ENCODE peak calls at places on chromosomes 6 and 20, in seven cellular contexts. Z is tibial nerve; R is left ventricle myocardium inferior; V is neural progenitor cell; K is heart left ventricle; D is A549; C is CD8-positive, alpha-beta memory T cell. H is an unnamed sample.

GRCh38 chr6:36616888-36617521 is 22.8 kb downstream of the SRSF3 start:
- DNase-seq in V (no peak), R (peak; percentile 30), D (peak; percentile 82), K (peak; percentile 67), Z (no peak), C (no peak), H (peak; percentile 76)

GRCh38 chr6:144415835-144416237 is 130.7 kb downstream of the UTRN start:
- DNase-seq in R (no peak), D (peak; percentile 14), Z (no peak), V (no peak), C (no peak), K (no peak), H (no peak)

GRCh38 chr6:73854998-73855718 is 159.2 kb downstream of the CD109 start:
- DNase-seq in D (peak; percentile 58), R (no peak), Z (no peak), K (no peak), C (no peak), V (peak; percentile 75), H (no peak)

GRCh38 chr20:25985597-25985996 is 288.9 kb upstream of the ZNF337 start:
- DNase-seq in Z (no peak), V (no peak), D (no peak), K (no peak), C (no peak), R (no peak), H (no peak)

GRCh38 chr20:10842116-10842515 is 168.3 kb upstream of the JAG1 start:
- DNase-seq in R (no peak), Z (no peak), D (no peak), V (no peak), C (no peak), K (no peak), H (no peak)

GRCh38 chr6:25642667-25643328 is 9.2 kb upstream of the SCGN start:
- DNase-seq in D (no peak), C (no peak), K (no peak), Z (no peak), R (no peak), V (no peak), H (no peak)

GRCh38 chr20:36582322-36582721 is 8.9 kb downstream of the TGIF2 start:
- DNase-seq in C (no peak), D (no peak), Z (no peak), R (no peak), K (no peak), V (no peak), H (no peak)

GRCh38 chr20:45629496-45630100 is at the start of gene WFDC10A:
- DNase-seq in K (peak; percentile 27), V (peak; percentile 66), C (no peak), Z (no peak), D (peak; percentile 64), R (no peak), H (peak; percentile 43)

GRCh38 chr20:31815408-31816188 is 3.6 kb upstream of the MYLK2 start:
- DNase-seq in Z (no peak), R (no peak), K (peak; percentile 48), D (peak; percentile 19), C (no peak), V (no peak), H (no peak)

GRCh38 chr6:41462980-41463930 is 82.9 kb upstream of the FOXP4 start:
- DNase-seq in D (peak; percentile 36), V (no peak), Z (peak; percentile 60), K (peak; percentile 73), R (peak; percentile 73), C (no peak), H (no peak)

GRCh38 chr6:56356431-56356830 is 109.1 kb upstream of the COL21A1 start:
- DNase-seq in D (no peak), C (no peak), Z (no peak), V (no peak), K (no peak), R (no peak), H (no peak)

GRCh38 chr6:130683761-130684517 is 143.3 kb upstream of the SMLR1 start:
- DNase-seq in C (no peak), K (no peak), D (no peak), V (no peak), R (no peak), Z (no peak), H (no peak)

GRCh38 chr20:52593634-52594033 is 378.5 kb upstream of the TSHZ2 start:
- DNase-seq in D (no peak), R (no peak), V (no peak), Z (no peak), C (no peak), K (no peak), H (no peak)

GRCh38 chr6:56699066-56699654 is 56.5 kb upstream of the DST start:
- DNase-seq in V (no peak), Z (no peak), C (no peak), D (no peak), R (no peak), K (no peak), H (no peak)

GRCh38 chr20:30485331-30486102 is 771.9 kb upstream of the DEFB115 start:
- DNase-seq in K (no peak), D (no peak), Z (no peak), V (no peak), R (no peak), C (no peak), H (peak; percentile 76)

GRCh38 chr20:61233590-61233989 is 18.5 kb upstream of the CDH4 start:
- DNase-seq in D (no peak), Z (no peak), C (no peak), V (no peak), R (no peak), K (no peak), H (no peak)

GRCh38 chr20:25314497-25315417 is 66.9 kb downstream of the PYGB start:
- DNase-seq in Z (peak; percentile 10), C (no peak), D (peak; percentile 58), R (no peak), V (peak; percentile 22), K (no peak), H (peak; percentile 26)

GRCh38 chr6:67252663-67253062 is 1382.4 kb upstream of the ADGRB3 start:
- DNase-seq in Z (no peak), C (no peak), R (no peak), K (no peak), D (no peak), V (no peak), H (no peak)

GRCh38 chr6:100116409-100117194 is 122.6 kb upstream of the MCHR2 start:
- DNase-seq in Z (no peak), K (no peak), D (peak; percentile 67), C (no peak), R (no peak), V (peak; percentile 74), H (no peak)

GRCh38 chr6:54988576-54988975 is 142.0 kb downstream of the FAM83B start:
- DNase-seq in Z (no peak), V (no peak), K (no peak), C (no peak), D (no peak), R (no peak), H (no peak)

GRCh38 chr6:62999796-63000195 is 211.5 kb upstream of the FKBP1C start:
- DNase-seq in C (no peak), V (no peak), Z (no peak), K (no peak), R (no peak), D (no peak), H (no peak)

GRCh38 chr6:81075974-81076373 is 676.5 kb downstream of the TENT5A start:
- DNase-seq in Z (no peak), D (no peak), K (no peak), R (no peak), V (peak; percentile 77), C (no peak), H (no peak)

GRCh38 chr6:161890133-161890833 is 616.4 kb upstream of the AGPAT4 start:
- DNase-seq in D (no peak), R (no peak), V (no peak), K (no peak), Z (no peak), C (no peak), H (no peak)

GRCh38 chr6:159017757-159018559 is 18.0 kb upstream of the RSPH3 start:
- DNase-seq in V (no peak), Z (no peak), K (no peak), C (no peak), D (no peak), R (no peak), H (no peak)
- H3K27ac ChIP-seq in V (no peak overlapping the region), Z (no peak overlapping the region), K (no peak overlapping the region), C (no peak overlapping the region), D (no peak overlapping the region), R (no peak overlapping the region), H (no peak overlapping the region)

DNA sequence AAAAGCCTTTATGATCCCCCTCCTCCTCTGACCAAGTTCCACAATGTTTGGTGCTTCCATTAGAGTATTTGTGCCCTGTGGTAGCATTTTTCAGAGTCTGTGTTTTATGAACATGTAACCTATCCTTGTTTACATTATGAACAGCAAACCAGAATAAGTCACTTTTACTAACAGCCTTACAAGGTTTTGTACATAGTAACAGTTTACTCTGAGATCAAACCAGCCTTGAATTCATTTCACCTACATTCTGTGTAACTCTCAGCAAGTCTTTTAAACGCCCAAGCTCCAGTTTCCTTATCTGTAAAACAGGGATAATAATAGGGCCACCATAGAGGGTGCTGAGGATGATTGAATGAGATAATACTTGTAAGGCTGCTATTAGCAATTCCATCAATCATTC is 175.0 kb downstream of the PHACTR1 start:
- DNase-seq in D (no peak), V (no peak), R (no peak), K (no peak), C (no peak), Z (no peak), H (no peak)
- H3K27ac ChIP-seq in D (no peak overlapping the region), V (no peak overlapping the region), R (no peak overlapping the region), K (no peak overlapping the region), C (no peak overlapping the region), Z (no peak overlapping the region), H (no peak overlapping the region)

DNA sequence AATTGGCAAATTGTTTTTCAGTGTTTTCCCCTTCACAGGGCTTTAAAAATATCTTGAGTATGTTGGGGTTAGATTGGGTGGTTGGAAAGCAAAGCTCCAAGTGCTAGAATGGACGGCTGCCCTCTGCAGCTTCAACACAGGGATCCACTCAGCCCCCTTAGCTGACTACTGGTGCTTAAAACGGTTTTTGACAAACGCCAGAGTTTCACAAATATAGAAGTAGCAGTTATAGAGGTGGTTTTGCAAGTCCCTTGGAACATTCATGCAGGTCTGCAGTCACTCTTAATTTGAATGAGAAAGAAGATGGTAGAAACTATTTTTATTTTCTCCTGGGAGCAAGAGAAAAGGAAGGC is 175.9 kb downstream of the ARID1B start:
- DNase-seq in V (no peak), K (no peak), R (no peak), Z (no peak), C (no peak), D (no peak), H (no peak)
- H3K27ac ChIP-seq in V (no peak overlapping the region), K (peak overlapping the region; percentile 66), R (peak overlapping the region; percentile 83), Z (peak overlapping the region; percentile 23), C (no peak overlapping the region), D (peak overlapping the region; percentile 81), H (peak overlapping the region; percentile 3)

GRCh38 chr6:107154131-107154906 is 39.0 kb upstream of the BEND3 start:
- DNase-seq in Z (no peak), V (peak; percentile 85), R (no peak), K (no peak), C (no peak), D (no peak), H (peak; percentile 37)
- H3K27ac ChIP-seq in Z (no peak overlapping the region), V (peak overlapping the region; percentile 39), R (no peak overlapping the region), K (no peak overlapping the region), C (no peak overlapping the region), D (no peak overlapping the region), H (peak overlapping the region; percentile 50)

GRCh38 chr6:33599413-33599911 is 19.4 kb upstream of the BAK1 start:
- DNase-seq in C (no peak), K (peak; percentile 14), Z (no peak), R (no peak), D (no peak), V (no peak), H (no peak)
- H3K27ac ChIP-seq in C (no peak overlapping the region), K (no peak overlapping the region), Z (peak overlapping the region; percentile 83), R (peak overlapping the region; percentile 87), D (peak overlapping the region; percentile 71), V (no peak overlapping the region), H (no peak overlapping the region)

H was measured in left lung.